ENCODE peak calls at places on chromosomes 12 and 14, in four cellular contexts. C, M, E and U are unnamed samples.

GRCh38 chr12:26028953-26029740 is 70.7 kb downstream of the RASSF8 start:
- DNase-seq in C (no peak), M (peak; percentile 19), E (peak; percentile 40), U (peak; percentile 39)

GRCh38 chr12:84842406-84843013 is 70.1 kb downstream of the SLC6A15 start:
- DNase-seq in C (no peak), M (no peak), E (peak; percentile 28), U (peak; percentile 20)

GRCh38 chr12:87444039-87444438 is 585.2 kb downstream of the C12orf50 start:
- DNase-seq in C (no peak), M (no peak), E (no peak), U (no peak)

GRCh38 chr12:45986646-45987338 is 3.6 kb downstream of the SCAF11 start:
- DNase-seq in C (no peak), M (no peak), E (no peak), U (no peak)

GRCh38 chr12:105025890-105026289 is 39.8 kb downstream of the NOPCHAP1 start:
- DNase-seq in C (no peak), M (no peak), E (no peak), U (peak; percentile 49)

GRCh38 chr12:15664491-15664890 is 124.7 kb downstream of the EPS8 start:
- DNase-seq in C (no peak), M (no peak), E (no peak), U (no peak)

GRCh38 chr12:58548801-58549200 is 371.5 kb downstream of the LRIG3 start:
- DNase-seq in C (no peak), M (no peak), E (no peak), U (no peak)

GRCh38 chr12:107635139-107635538 is 50.5 kb upstream of the PWP1 start:
- DNase-seq in C (peak; percentile 57), M (no peak), E (no peak), U (no peak)

GRCh38 chr12:62876938-62877548 is 57.9 kb downstream of the PPM1H start:
- DNase-seq in C (no peak), M (no peak), E (no peak), U (no peak)

GRCh38 chr14:90396342-90397339 is at the start of gene CALM1:
- DNase-seq in C (peak; percentile 92), M (peak; percentile 94), E (peak; percentile 89), U (peak; percentile 92)

GRCh38 chr14:103872492-103873113 is 25.2 kb upstream of the PPP1R13B start:
- DNase-seq in C (peak; percentile 28), M (peak; percentile 18), E (no peak), U (no peak)

GRCh38 chr12:64110864-64111263 is 111.2 kb downstream of the KICS2 start:
- DNase-seq in C (no peak), M (no peak), E (no peak), U (no peak)

GRCh38 chr12:12837025-12837872 is 24.1 kb downstream of the DDX47 start:
- DNase-seq in C (peak; percentile 16), M (peak; percentile 78), E (peak; percentile 67), U (no peak)

GRCh38 chr12:117360551-117361311 is 695 bp downstream of the NOS1 start:
- DNase-seq in C (peak; percentile 50), M (no peak), E (no peak), U (no peak)

GRCh38 chr14:57833304-57833703 is 32.6 kb downstream of the SLC35F4 start:
- DNase-seq in C (no peak), M (no peak), E (peak; percentile 96), U (peak; percentile 72)

GRCh38 chr14:97219356-97220017 is 422.3 kb downstream of the VRK1 start:
- DNase-seq in C (peak; percentile 22), M (peak; percentile 15), E (no peak), U (no peak)

GRCh38 chr12:53244337-53244736 is 12.3 kb upstream of the RARG start:
- DNase-seq in C (no peak), M (no peak), E (no peak), U (no peak)

GRCh38 chr12:112969547-112970306 is 8.6 kb upstream of the OAS2 start:
- DNase-seq in C (no peak), M (no peak), E (no peak), U (no peak)

GRCh38 chr14:105858676-105859025 is 332.3 kb downstream of the TMEM121 start:
- DNase-seq in C (no peak), M (no peak), E (no peak), U (no peak)

GRCh38 chr12:65758401-65758800 is 65.9 kb upstream of the HMGA2 start:
- DNase-seq in C (no peak), M (no peak), E (no peak), U (no peak)

GRCh38 chr12:42707312-42707711 is 117.8 kb upstream of the PRICKLE1 start:
- DNase-seq in C (no peak), M (no peak), E (no peak), U (no peak)

GRCh38 chr12:120534703-120535655 is 823 bp downstream of the RNF10 start:
- DNase-seq in C (peak; percentile 64), M (peak; percentile 63), E (no peak), U (no peak)

GRCh38 chr12:750356-751191 is 1.8 kb upstream of the WNK1 start:
- DNase-seq in C (no peak), M (no peak), E (no peak), U (no peak)

GRCh38 chr14:26389646-26390508 is 208.0 kb downstream of the NOVA1 start:
- DNase-seq in C (no peak), M (no peak), E (no peak), U (no peak)

GRCh38 chr12:57242329-57242690 is 8.7 kb downstream of the STAC3 start:
- DNase-seq in C (no peak), M (no peak), E (no peak), U (peak; percentile 90)

GRCh38 chr12:118436002-118436724 is 59.8 kb downstream of the SUDS3 start:
- DNase-seq in C (peak; percentile 65), M (no peak), E (peak; percentile 12), U (peak; percentile 3)

GRCh38 chr14:34502826-34503225 is 36.7 kb downstream of the EAPP start:
- DNase-seq in C (no peak), M (no peak), E (no peak), U (no peak)

GRCh38 chr14:61080591-61081010 is 99.6 kb downstream of the SLC38A6 start:
- DNase-seq in C (no peak), M (no peak), E (no peak), U (no peak)

GRCh38 chr12:128980623-128981022 is 127.3 kb downstream of the GLT1D1 start:
- DNase-seq in C (no peak), M (no peak), E (no peak), U (no peak)

GRCh38 chr12:105192624-105193225 is 43.2 kb downstream of the APPL2 start:
- DNase-seq in C (no peak), M (no peak), E (no peak), U (no peak)

GRCh38 chr14:23613242-23614070 is 22.7 kb upstream of the DHRS2 start:
- DNase-seq in C (no peak), M (no peak), E (no peak), U (no peak)

GRCh38 chr12:104485651-104486341 is 29.0 kb downstream of the CHST11 start:
- DNase-seq in C (no peak), M (peak; percentile 35), E (no peak), U (no peak)

GRCh38 chr14:98946995-98947394 is 325.0 kb downstream of the BCL11B start:
- DNase-seq in C (no peak), M (no peak), E (no peak), U (no peak)

GRCh38 chr12:111437816-111438454 is 32.2 kb downstream of the SH2B3 start:
- DNase-seq in C (no peak), M (no peak), E (no peak), U (no peak)

GRCh38 chr12:2154050-2154449 is 101.3 kb downstream of the CACNA1C start:
- DNase-seq in C (no peak), M (no peak), E (no peak), U (no peak)

GRCh38 chr12:59151243-59151642 is 230.9 kb upstream of the LRIG3 start:
- DNase-seq in C (no peak), M (no peak), E (no peak), U (no peak)

GRCh38 chr12:80432061-80432460 is 12.0 kb upstream of the PTPRQ start:
- DNase-seq in C (no peak), M (no peak), E (no peak), U (no peak)

GRCh38 chr12:77842430-77842829 is 11.7 kb downstream of the NAV3 start:
- DNase-seq in C (no peak), M (no peak), E (no peak), U (no peak)

GRCh38 chr12:93407283-93407962 is 29.7 kb downstream of the NUDT4 start:
- DNase-seq in C (no peak), M (no peak), E (no peak), U (no peak)

GRCh38 chr12:24773996-24774395 is 174.9 kb downstream of the BCAT1 start:
- DNase-seq in C (no peak), M (no peak), E (no peak), U (no peak)